ENCODE peak calls at places on chromosomes 5 and 9, in five cellular contexts. F is endothelial cell of umbilical vein, H is cardiac muscle cell, L is uterus, S is lower lobe of right lung. A is an unnamed sample. For H3K36me3 and H3K4me1, the result is how much of the 10 kb centered on the place peaks cover.

GRCh38 chr5:56479701-56480304 is 246.7 kb upstream of the ANKRD55 start:
- DNase-seq in F (peak), H (no peak), L (no peak), S (no peak), A (no peak)

GRCh38 chr9:95499101-95499676 is 17.6 kb downstream of the PTCH1 start:
- DNase-seq in F (no peak), H (no peak), L (no peak), S (no peak), A (no peak)

GRCh38 chr5:95759634-95760033 is 28.5 kb downstream of the RHOBTB3 start:
- DNase-seq in F (peak), H (peak), L (no peak), S (no peak), A (no peak)

GRCh38 chr5:138330813-138331448 is 673 bp downstream of the CDC25C start:
- DNase-seq in F (no peak), H (no peak), L (no peak), S (no peak), A (no peak)

GRCh38 chr5:42745856-42746255 is 10.8 kb upstream of the CCDC152 start:
- DNase-seq in F (no peak), H (no peak), L (no peak), S (no peak), A (no peak)

GRCh38 chr5:76808142-76808691 is 10.6 kb upstream of the F2RL1 start:
- DNase-seq in F (no peak), H (no peak), L (no peak), S (no peak), A (no peak)

GRCh38 chr9:108478431-108478837 is 377.4 kb downstream of the ACTL7B start:
- DNase-seq in F (peak), H (peak), L (peak), S (no peak), A (peak)

GRCh38 chr5:60323596-60323995 is 376.4 kb downstream of the DEPDC1B start:
- DNase-seq in F (no peak), H (no peak), L (no peak), S (no peak), A (no peak)

GRCh38 chr9:121686930-121687541 is 35.6 kb downstream of the DAB2IP start:
- DNase-seq in F (peak), H (peak), L (peak), S (peak), A (peak)

GRCh38 chr5:79456449-79456848 is 57.5 kb downstream of the HOMER1 start:
- DNase-seq in F (no peak), H (peak), L (no peak), S (no peak), A (no peak)

GRCh38 chr9:82105729-82106128 is 117.2 kb downstream of the SPATA31D1 start:
- DNase-seq in F (no peak), H (no peak), L (no peak), S (no peak), A (no peak)

GRCh38 chr5:97918057-97918456 is 735.0 kb upstream of the RIOK2 start:
- DNase-seq in F (no peak), H (no peak), L (no peak), S (no peak), A (no peak)

GRCh38 chr9:34585946-34586705 is 3.4 kb downstream of the CNTFR start:
- DNase-seq in F (no peak), H (no peak), L (no peak), S (no peak), A (no peak)

GRCh38 chr5:25948278-25948677 is 1090.1 kb downstream of the CDH9 start:
- DNase-seq in F (no peak), H (no peak), L (no peak), S (no peak), A (no peak)

GRCh38 chr9:131874447-131874846 is 134.6 kb upstream of the RAPGEF1 start:
- DNase-seq in F (no peak), H (no peak), L (no peak), S (no peak), A (no peak)

GRCh38 chr9:124190761-124191160 is 67.0 kb upstream of the NEK6 start:
- DNase-seq in F (no peak), H (no peak), L (no peak), S (no peak), A (no peak)

GRCh38 chr5:6649186-6649585 is 15.9 kb downstream of the SRD5A1 start:
- DNase-seq in F (no peak), H (no peak), L (no peak), S (no peak), A (no peak)

GRCh38 chr5:102856374-102856748 is 101.3 kb downstream of the PAM start:
- DNase-seq in F (peak), H (peak), L (no peak), S (no peak), A (no peak)

GRCh38 chr5:104363567-104363966 is 801.0 kb upstream of the NUDT12 start:
- DNase-seq in F (no peak), H (no peak), L (no peak), S (no peak), A (no peak)

GRCh38 chr9:131731237-131731995 is 8.5 kb downstream of the RAPGEF1 start:
- DNase-seq in F (peak), H (no peak), L (no peak), S (no peak), A (no peak)

GRCh38 chr9:5817776-5818336 is 15.1 kb downstream of the ERMP1 start:
- DNase-seq in F (peak), H (peak), L (no peak), S (no peak), A (no peak)

GRCh38 chr9:124394167-124394566 is 21.1 kb downstream of the PSMB7 start:
- DNase-seq in F (no peak), H (no peak), L (no peak), S (no peak), A (no peak)

GRCh38 chr9:36924071-36924470 is 110.0 kb downstream of the PAX5 start:
- DNase-seq in F (peak), H (peak), L (no peak), S (no peak), A (no peak)

GRCh38 chr5:67133781-67134180 is 62.8 kb downstream of the CD180 start:
- DNase-seq in F (no peak), H (no peak), L (no peak), S (no peak), A (no peak)

GRCh38 chr5:156147251-156147947 is 179.6 kb upstream of the SGCD start:
- DNase-seq in F (no peak), H (peak), L (no peak), S (no peak), A (no peak)

GRCh38 chr5:4640793-4641192 is 499.3 kb upstream of the ADAMTS16 start:
- DNase-seq in F (no peak), H (no peak), L (no peak), S (no peak), A (no peak)

GRCh38 chr9:22238809-22239684 is 207.6 kb upstream of the DMRTA1 start:
- DNase-seq in F (peak), H (peak), L (no peak), S (no peak), A (no peak)

GRCh38 chr5:27124590-27124989 is 86.2 kb upstream of the CDH9 start:
- DNase-seq in F (no peak), H (peak), L (no peak), S (no peak), A (no peak)

GRCh38 chr5:154010660-154011059 is 28.1 kb downstream of the FAM114A2 start:
- DNase-seq in F (no peak), H (no peak), L (no peak), S (no peak), A (no peak)

GRCh38 chr9:93261735-93262523 is 78.0 kb downstream of the WNK2 start:
- DNase-seq in F (no peak), H (no peak), L (no peak), S (peak), A (peak)

GRCh38 chr9:83649515-83649914 is 26.6 kb downstream of the IDNK start:
- DNase-seq in F (no peak), H (no peak), L (no peak), S (no peak), A (no peak)

GRCh38 chr9:129835860-129836223 is 584 bp downstream of the USP20 start:
- DNase-seq in F (peak), H (no peak), L (no peak), S (no peak), A (no peak)

GRCh38 chr5:142669479-142669878 is 16.4 kb downstream of the FGF1 start:
- DNase-seq in F (no peak), H (no peak), L (no peak), S (no peak), A (no peak)

GRCh38 chr9:21686738-21687137 is 115.7 kb upstream of the MTAP start:
- DNase-seq in F (no peak), H (no peak), L (no peak), S (no peak), A (no peak)

GRCh38 chr9:20294351-20294750 is 327.9 kb downstream of the MLLT3 start:
- DNase-seq in F (no peak), H (no peak), L (no peak), S (no peak), A (no peak)

GRCh38 chr9:108271236-108271635 is 584.5 kb downstream of the ACTL7B start:
- DNase-seq in F (no peak), H (no peak), L (no peak), S (no peak), A (no peak)

GRCh38 chr9:98571643-98572042 is 137.1 kb downstream of the GABBR2 start:
- DNase-seq in F (no peak), H (no peak), L (no peak), S (no peak), A (no peak)

GRCh38 chr5:61001647-61002046 is 56.6 kb downstream of the NDUFAF2 start:
- DNase-seq in F (no peak), H (no peak), L (no peak), S (no peak), A (no peak)

GRCh38 chr9:123108976-123109375 is 75.5 kb downstream of the GPR21 start:
- DNase-seq in F (no peak), H (no peak), L (no peak), S (no peak), A (no peak)

GRCh38 chr9:123109540-123110279 is 76.2 kb downstream of the GPR21 start:
- DNase-seq in F (no peak), H (no peak), L (no peak), S (no peak), A (no peak)

GRCh38 chr9:123111977-123112869 is 78.8 kb downstream of the GPR21 start:
- DNase-seq in F (no peak), H (peak), L (no peak), S (no peak), A (no peak)

GRCh38 chr9:123113185-123113584 is 79.7 kb downstream of the GPR21 start:
- DNase-seq in F (no peak), H (no peak), L (no peak), S (no peak), A (no peak)

GRCh38 chr9:123111427-123111826 is 78.0 kb downstream of the GPR21 start:
- DNase-seq in F (peak), H (no peak), L (no peak), S (no peak), A (no peak)
- H3K36me3 ChIP-seq in F (under half), H (under half), L (under half), S (under half), A (under half)

GRCh38 chr5:68245325-68245724 is 29.8 kb downstream of the PIK3R1 start:
- DNase-seq in F (peak), H (no peak), L (no peak), S (no peak), A (no peak)

GRCh38 chr5:68246802-68247201 is 31.2 kb downstream of the PIK3R1 start:
- DNase-seq in F (no peak), H (no peak), L (no peak), S (no peak), A (no peak)

GRCh38 chr5:68248896-68249295 is 33.3 kb downstream of the PIK3R1 start:
- DNase-seq in F (peak), H (no peak), L (no peak), S (no peak), A (no peak)

GRCh38 chr5:68249520-68249919 is 34.0 kb downstream of the PIK3R1 start:
- DNase-seq in F (no peak), H (no peak), L (no peak), S (no peak), A (no peak)

DNA sequence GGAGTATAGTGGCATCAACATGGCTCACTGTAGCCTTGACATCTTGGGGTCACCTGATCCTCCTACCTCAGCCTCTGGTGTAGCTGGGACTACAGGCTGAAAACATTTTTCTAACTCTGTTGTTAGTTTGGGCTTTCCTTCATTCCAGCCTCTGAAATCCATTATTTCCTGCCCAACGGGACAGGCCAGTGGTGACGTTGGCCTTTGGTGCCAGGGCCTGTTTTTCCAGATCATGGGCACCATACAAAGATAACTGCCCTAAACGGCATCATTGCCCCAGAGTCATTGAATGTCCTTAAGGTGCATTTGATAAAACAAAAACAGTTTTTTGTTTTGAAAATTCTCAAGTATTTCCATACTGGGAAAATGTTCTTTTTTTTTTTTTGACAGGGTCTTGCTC is 32.1 kb downstream of the PIK3R1 start:
- DNase-seq in F (no peak), H (no peak), L (no peak), S (no peak), A (no peak)
- H3K4me1 ChIP-seq in F (half or more), H (under half), L (under half), S (half or more), A (under half)

GRCh38 chr9:114126247-114127060 is 27.4 kb upstream of the KIF12 start:
- DNase-seq in F (no peak), H (no peak), L (no peak), S (no peak), A (no peak)

GRCh38 chr9:114125614-114126013 is 26.5 kb upstream of the KIF12 start:
- DNase-seq in F (no peak), H (no peak), L (no peak), S (no peak), A (no peak)

GRCh38 chr9:114124138-114124537 is 25.0 kb upstream of the KIF12 start:
- DNase-seq in F (no peak), H (peak), L (no peak), S (no peak), A (no peak)

GRCh38 chr9:114123031-114123977 is 24.2 kb upstream of the KIF12 start:
- DNase-seq in F (no peak), H (no peak), L (no peak), S (no peak), A (no peak)

DNA sequence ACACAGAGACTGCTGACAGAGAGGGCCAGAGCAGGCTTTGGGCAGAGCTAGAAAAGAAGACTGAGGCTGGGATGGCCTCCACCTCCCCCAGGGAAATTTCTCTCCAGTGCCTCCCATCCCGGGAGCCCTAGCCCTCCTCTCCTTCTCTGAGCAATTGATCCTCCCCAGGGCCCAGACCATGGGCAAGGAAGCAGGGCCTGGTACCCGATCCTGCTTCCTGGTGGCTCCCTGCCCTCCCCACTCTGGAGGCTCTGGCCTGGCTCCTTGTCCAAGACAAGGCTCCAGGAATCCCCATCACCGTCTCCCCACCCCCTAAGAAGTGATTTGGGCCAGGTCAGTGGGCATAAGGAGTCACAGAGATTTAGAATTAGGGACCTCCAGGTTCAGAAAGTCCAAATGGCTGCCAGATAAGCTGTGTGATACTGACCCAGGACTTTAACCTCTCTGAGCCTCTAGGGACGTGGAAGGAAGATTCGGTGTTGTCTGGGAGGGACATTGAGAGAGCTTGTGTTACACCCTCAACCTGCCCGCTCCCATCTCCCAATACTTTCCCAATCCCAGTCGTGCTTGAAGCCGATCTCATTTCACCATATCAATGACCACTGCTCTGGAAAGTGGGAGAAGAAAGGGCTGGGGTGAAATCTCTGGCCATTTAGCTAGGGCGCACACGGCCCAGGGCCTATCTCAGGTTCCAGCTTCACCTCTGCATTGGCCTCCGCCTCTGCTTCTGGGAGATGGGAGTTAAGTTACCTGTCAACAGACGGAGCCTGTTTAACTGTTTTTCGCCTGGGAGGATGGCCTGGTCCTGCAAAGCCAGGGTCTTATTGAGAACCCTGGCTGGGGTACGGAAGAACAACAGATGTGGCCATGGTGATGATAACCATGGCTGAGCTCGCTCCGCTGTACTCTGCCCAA is 25.8 kb upstream of the KIF12 start:
- DNase-seq in F (no peak), H (no peak), L (no peak), S (no peak), A (no peak)
- H3K36me3 ChIP-seq in F (under half), H (under half), L (under half), S (under half), A (under half)

GRCh38 chr9:127768666-127769065 is 9.8 kb downstream of the SH2D3C start:
- DNase-seq in F (peak), H (no peak), L (no peak), S (no peak), A (no peak)

GRCh38 chr9:127765418-127765817 is 13.0 kb downstream of the SH2D3C start:
- DNase-seq in F (no peak), H (no peak), L (no peak), S (no peak), A (no peak)

GRCh38 chr9:127767909-127768331 is 10.5 kb downstream of the SH2D3C start:
- DNase-seq in F (peak), H (peak), L (no peak), S (no peak), A (no peak)

GRCh38 chr9:127769101-127769500 is 9.4 kb downstream of the SH2D3C start:
- DNase-seq in F (no peak), H (no peak), L (no peak), S (no peak), A (no peak)

GRCh38 chr9:127767405-127767804 is 11.1 kb downstream of the SH2D3C start:
- DNase-seq in F (peak), H (no peak), L (no peak), S (no peak), A (no peak)
- H3K4me1 ChIP-seq in F (half or more), H (under half), L (under half), S (half or more), A (under half)

GRCh38 chr9:136900988-136901515 is 14.7 kb downstream of the TRAF2 start:
- DNase-seq in F (no peak), H (no peak), L (no peak), S (peak), A (no peak)

GRCh38 chr9:136901516-136902258 is 15.4 kb downstream of the TRAF2 start:
- DNase-seq in F (peak), H (no peak), L (peak), S (no peak), A (peak)

GRCh38 chr9:136900556-136900955 is 14.2 kb downstream of the TRAF2 start:
- DNase-seq in F (no peak), H (no peak), L (no peak), S (no peak), A (no peak)

GRCh38 chr9:136903041-136903554 is 16.8 kb downstream of the TRAF2 start:
- DNase-seq in F (no peak), H (no peak), L (peak), S (no peak), A (peak)

GRCh38 chr9:136902259-136902821 is 16.0 kb downstream of the TRAF2 start:
- DNase-seq in F (peak), H (peak), L (peak), S (peak), A (peak)
- H3K36me3 ChIP-seq in F (under half), H (under half), L (under half), S (under half), A (under half)

DNA sequence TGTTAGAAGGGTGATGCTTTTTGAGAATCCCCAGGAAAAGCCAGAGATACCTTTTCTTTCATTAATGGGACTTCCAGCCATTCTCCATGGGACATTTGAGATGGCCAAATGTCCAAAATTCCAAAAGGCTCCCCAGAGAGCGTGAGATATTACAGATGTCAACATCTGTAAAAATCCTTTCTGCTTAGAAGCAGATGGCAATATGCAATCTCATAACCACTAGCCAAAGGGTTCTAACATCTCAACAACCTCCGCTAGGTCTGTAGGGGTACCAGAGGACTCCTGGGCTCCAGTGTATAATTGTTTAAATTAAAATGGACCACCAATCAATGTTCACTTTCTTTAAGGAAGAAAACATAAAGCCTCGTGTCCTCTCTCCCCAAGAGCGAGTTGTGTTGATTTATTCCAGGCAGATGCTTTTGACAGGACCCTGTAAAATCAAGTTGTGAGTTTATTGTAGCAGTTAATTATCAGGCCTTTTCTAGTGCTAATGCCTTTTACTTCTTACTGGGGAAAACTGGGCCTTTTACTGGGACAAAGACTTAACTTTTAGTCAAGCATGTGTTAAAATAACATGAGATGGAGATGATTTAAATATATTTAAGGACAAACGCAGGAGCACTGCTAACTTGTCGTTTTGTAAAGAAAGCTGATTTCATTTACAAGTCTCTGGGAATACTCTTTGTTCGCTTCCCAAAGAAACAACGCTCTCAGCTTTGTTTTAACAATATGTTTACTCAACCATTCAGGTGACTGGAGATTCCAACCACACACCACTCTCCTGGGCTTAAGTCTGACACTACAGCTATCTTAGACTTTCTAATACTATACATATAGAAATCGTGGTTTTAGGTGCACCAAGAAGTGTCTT is 4.7 kb downstream of the GAS1 start:
- DNase-seq in F (no peak), H (no peak), L (no peak), S (no peak), A (no peak)
- H3K4me1 ChIP-seq in F (under half), H (under half), L (under half), S (under half), A (under half)

A was measured in tibial artery.